ENCODE peak calls at places on chromosomes 7 and 10, in four cellular contexts. L is activated naive CD4-positive, alpha-beta T cell; A is GM12892; Z is activated CD8-positive, alpha-beta T cell treated with anti-CD3 and anti-CD28 coated beads, Interleukin-2, amount 10 ng/mL, durations not matched to agents 7 days and 5 days. M is an unnamed sample.

GRCh38 chr7:139505563-139505962 is 17.9 kb upstream of the CLEC2L start:
- DNase-seq in L (no peak), A (no peak), Z (peak), M (no peak)

GRCh38 chr7:101690061-101690460 is 61.0 kb upstream of the MYL10 start:
- DNase-seq in L (no peak), A (no peak), Z (no peak), M (no peak)

GRCh38 chr10:33126118-33126517 is 168.1 kb upstream of the ITGB1 start:
- DNase-seq in L (peak), A (no peak), Z (peak), M (no peak)

GRCh38 chr7:131934452-131934851 is 378.0 kb upstream of the PODXL start:
- DNase-seq in L (no peak), A (no peak), Z (no peak), M (peak)

GRCh38 chr10:119362122-119362521 is 154.8 kb downstream of the GRK5 start:
- DNase-seq in L (no peak), A (no peak), Z (no peak), M (no peak)

GRCh38 chr10:17200885-17201164 is 647 bp downstream of the TRDMT1 start:
- DNase-seq in L (no peak), A (no peak), Z (peak), M (no peak)

GRCh38 chr7:129612112-129613015 is 844 bp downstream of the NRF1 start:
- DNase-seq in L (no peak), A (peak), Z (peak), M (no peak)

GRCh38 chr10:3693031-3693714 is 91.8 kb downstream of the KLF6 start:
- DNase-seq in L (no peak), A (no peak), Z (no peak), M (no peak)

GRCh38 chr10:11403116-11403515 is 208.3 kb downstream of the USP6NL start:
- DNase-seq in L (peak), A (no peak), Z (peak), M (no peak)

GRCh38 chr10:70321897-70322890 is 38.4 kb upstream of the NPFFR1 start:
- DNase-seq in L (no peak), A (no peak), Z (no peak), M (no peak)

GRCh38 chr7:2806571-2806970 is 37.5 kb downstream of the GNA12 start:
- DNase-seq in L (no peak), A (no peak), Z (no peak), M (no peak)

GRCh38 chr10:98460837-98461499 is 14.2 kb upstream of the HPS1 start:
- DNase-seq in L (no peak), A (no peak), Z (no peak), M (no peak)

GRCh38 chr7:45702751-45703150 is 128.6 kb downstream of the ADCY1 start:
- DNase-seq in L (no peak), A (no peak), Z (no peak), M (no peak)

GRCh38 chr10:59907918-59908807 is 1.8 kb upstream of the CCDC6 start:
- DNase-seq in L (peak), A (no peak), Z (peak), M (no peak)

GRCh38 chr10:96130326-96130758 is 245 bp downstream of the ZNF518A start:
- DNase-seq in L (peak), A (peak), Z (peak), M (peak)

GRCh38 chr10:17836917-17837316 is 27.8 kb downstream of the MRC1 start:
- DNase-seq in L (no peak), A (no peak), Z (no peak), M (no peak)

GRCh38 chr10:59285073-59285472 is 77.3 kb downstream of the FAM13C start:
- DNase-seq in L (no peak), A (no peak), Z (no peak), M (no peak)

GRCh38 chr10:86345296-86346168 is 21.1 kb downstream of the GRID1 start:
- DNase-seq in L (no peak), A (no peak), Z (no peak), M (no peak)

GRCh38 chr7:12152196-12152918 is 58.7 kb upstream of the TMEM106B start:
- DNase-seq in L (no peak), A (no peak), Z (no peak), M (no peak)

GRCh38 chr10:21978191-21978862 is 25.2 kb downstream of the DNAJC1 start:
- DNase-seq in L (no peak), A (no peak), Z (no peak), M (no peak)

GRCh38 chr10:86691333-86692022 is 23.2 kb downstream of the LDB3 start:
- DNase-seq in L (no peak), A (no peak), Z (no peak), M (no peak)

GRCh38 chr7:121985476-121985875 is 112.5 kb downstream of the PTPRZ1 start:
- DNase-seq in L (no peak), A (no peak), Z (no peak), M (no peak)

GRCh38 chr7:155815332-155816191 is 3.3 kb upstream of the SHH start:
- DNase-seq in L (peak), A (peak), Z (peak), M (no peak)

GRCh38 chr10:110445871-110446270 is 51.8 kb upstream of the DUSP5 start:
- DNase-seq in L (no peak), A (no peak), Z (no peak), M (no peak)

GRCh38 chr7:115816318-115816974 is 214.1 kb downstream of the TFEC start:
- DNase-seq in L (no peak), A (no peak), Z (no peak), M (no peak)

GRCh38 chr7:50962962-50963374 is 180.3 kb upstream of the GRB10 start:
- DNase-seq in L (no peak), A (no peak), Z (no peak), M (peak)

GRCh38 chr7:52708846-52709245 is 326.6 kb upstream of the POM121L12 start:
- DNase-seq in L (no peak), A (no peak), Z (no peak), M (no peak)

GRCh38 chr7:117750612-117751563 is 122.4 kb downstream of the CTTNBP2 start:
- DNase-seq in L (no peak), A (no peak), Z (no peak), M (no peak)

GRCh38 chr7:50818324-50818723 is 35.6 kb upstream of the GRB10 start:
- DNase-seq in L (no peak), A (no peak), Z (no peak), M (no peak)

GRCh38 chr7:22278660-22279059 is 78.3 kb downstream of the RAPGEF5 start:
- DNase-seq in L (no peak), A (no peak), Z (no peak), M (no peak)

GRCh38 chr7:80833289-80834104 is 85.4 kb downstream of the SEMA3C start:
- DNase-seq in L (no peak), A (no peak), Z (no peak), M (peak)

M was measured in NCI-H774.